ENCODE peak calls at places on chromosomes 3 and 15, in six cellular contexts. A, K, M, N, O and S are unnamed samples.

GRCh38 chr15:72153269-72153668 is 35.1 kb downstream of the SENP8 start:
- DNase-seq in A (peak; percentile 13), K (no peak), M (no peak), N (peak; percentile 37), O (no peak), S (no peak)

GRCh38 chr15:101194246-101195138 is 57.4 kb downstream of the CHSY1 start:
- DNase-seq in A (no peak), K (no peak), M (no peak), N (no peak), O (no peak), S (no peak)

GRCh38 chr3:159130108-159130507 is 328.3 kb downstream of the MFSD1 start:
- DNase-seq in A (peak; percentile 1), K (no peak), M (peak; percentile 5), N (no peak), O (peak; percentile 1), S (peak; percentile 44)

GRCh38 chr15:73677146-73677607 is 7.0 kb upstream of the CD276 start:
- DNase-seq in A (peak; percentile 70), K (peak; percentile 56), M (no peak), N (peak; percentile 75), O (peak; percentile 89), S (peak; percentile 77)

GRCh38 chr3:12396475-12396874 is 87.8 kb upstream of the TSEN2 start:
- DNase-seq in A (no peak), K (no peak), M (no peak), N (no peak), O (no peak), S (no peak)

GRCh38 chr15:62241135-62241770 is 76.2 kb upstream of the C2CD4B start:
- DNase-seq in A (no peak), K (peak; percentile 5), M (peak; percentile 31), N (peak; percentile 16), O (peak; percentile 75), S (peak; percentile 85)

GRCh38 chr3:184360070-184360833 is 1.2 kb downstream of the CLCN2 start:
- DNase-seq in A (no peak), K (no peak), M (no peak), N (no peak), O (no peak), S (peak; percentile 20)

GRCh38 chr3:170634663-170635096 is 48.8 kb upstream of the SLC7A14 start:
- DNase-seq in A (no peak), K (no peak), M (no peak), N (no peak), O (no peak), S (no peak)

GRCh38 chr15:67809441-67809840 is 15.9 kb upstream of the SKOR1 start:
- DNase-seq in A (no peak), K (no peak), M (no peak), N (no peak), O (no peak), S (peak; percentile 18)

GRCh38 chr3:71226565-71227281 is 356.8 kb downstream of the FOXP1 start:
- DNase-seq in A (peak; percentile 82), K (no peak), M (no peak), N (no peak), O (no peak), S (no peak)

GRCh38 chr3:112389961-112390360 is 57.0 kb downstream of the CD200 start:
- DNase-seq in A (peak; percentile 12), K (no peak), M (no peak), N (no peak), O (no peak), S (no peak)

GRCh38 chr15:67831363-67831762 is 6.1 kb downstream of the SKOR1 start:
- DNase-seq in A (no peak), K (no peak), M (no peak), N (no peak), O (no peak), S (no peak)

GRCh38 chr3:150372320-150373118 is 35.6 kb upstream of the TSC22D2 start:
- DNase-seq in A (peak; percentile 50), K (no peak), M (no peak), N (peak; percentile 57), O (peak; percentile 37), S (no peak)

GRCh38 chr3:11154036-11154952 is at the start of gene HRH1:
- DNase-seq in A (no peak), K (peak; percentile 24), M (no peak), N (no peak), O (no peak), S (no peak)

GRCh38 chr3:154421067-154421466 is 8.9 kb downstream of the GPR149 start:
- DNase-seq in A (no peak), K (peak; percentile 33), M (no peak), N (peak; percentile 22), O (peak; percentile 45), S (peak; percentile 23)

GRCh38 chr3:4977001-4977888 is 2.0 kb upstream of the BHLHE40 start:
- DNase-seq in A (peak; percentile 84), K (no peak), M (no peak), N (peak; percentile 97), O (peak; percentile 78), S (peak; percentile 77)
- H2BK5ac ChIP-seq in A (peak overlapping the region; percentile 93), K (no peak overlapping the region), M (no peak overlapping the region), N (peak overlapping the region; percentile 97), O (peak overlapping the region; percentile 98), S (no peak overlapping the region)

GRCh38 chr3:64270861-64271260 is 45.6 kb upstream of the PRICKLE2 start:
- DNase-seq in A (no peak), K (no peak), M (no peak), N (no peak), O (no peak), S (no peak)
- H3K14ac ChIP-seq in A (no peak overlapping the region), K (no peak overlapping the region), M (no peak overlapping the region), N (no peak overlapping the region), O (no peak overlapping the region), S (no peak overlapping the region)

GRCh38 chr3:134610455-134611385 is 40.1 kb downstream of the KY start:
- DNase-seq in A (no peak), K (no peak), M (no peak), N (no peak), O (no peak), S (no peak)
- H3K27ac ChIP-seq in A (no peak overlapping the region), K (no peak overlapping the region), M (no peak overlapping the region), N (no peak overlapping the region), O (no peak overlapping the region), S (no peak overlapping the region)

DNA sequence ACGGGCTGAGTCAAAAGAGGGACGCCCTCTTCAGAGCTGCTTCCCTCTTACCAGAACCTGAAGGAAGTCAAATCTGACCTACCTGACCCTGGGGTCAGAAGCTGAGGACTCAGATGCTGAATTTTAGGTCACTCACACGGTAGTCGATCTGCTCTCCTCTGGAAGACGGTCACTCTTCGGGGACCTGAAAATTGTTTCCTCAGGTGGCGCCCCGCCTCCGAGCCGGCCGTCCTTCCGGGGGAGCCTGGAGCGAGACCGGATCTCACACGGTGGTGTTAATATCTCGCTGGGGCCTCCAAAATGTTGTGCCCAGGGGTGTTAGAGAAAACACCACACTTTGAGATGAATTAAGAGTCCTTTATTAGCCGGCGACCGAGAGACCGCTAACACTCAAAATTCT is 737.2 kb downstream of the SI start:
- DNase-seq in A (no peak), K (no peak), M (no peak), N (no peak), O (no peak), S (no peak)
- H2BK5ac ChIP-seq in A (no peak overlapping the region), K (no peak overlapping the region), M (no peak overlapping the region), N (no peak overlapping the region), O (no peak overlapping the region), S (no peak overlapping the region)

GRCh38 chr3:141250828-141251227 is 19.2 kb downstream of the PXYLP1 start:
- DNase-seq in A (peak; percentile 62), K (no peak), M (no peak), N (no peak), O (no peak), S (no peak)

GRCh38 chr3:141250342-141250741 is 18.7 kb downstream of the PXYLP1 start:
- DNase-seq in A (no peak), K (no peak), M (no peak), N (no peak), O (no peak), S (no peak)

GRCh38 chr3:141248064-141248463 is 16.4 kb downstream of the PXYLP1 start:
- DNase-seq in A (no peak), K (no peak), M (no peak), N (no peak), O (no peak), S (no peak)

GRCh38 chr3:141246958-141247301 is 15.3 kb downstream of the PXYLP1 start:
- DNase-seq in A (no peak), K (no peak), M (no peak), N (no peak), O (no peak), S (no peak)

GRCh38 chr3:141249041-141249440 is 17.4 kb downstream of the PXYLP1 start:
- DNase-seq in A (no peak), K (no peak), M (no peak), N (no peak), O (no peak), S (no peak)
- H3K14ac ChIP-seq in A (no peak overlapping the region), K (no peak overlapping the region), M (no peak overlapping the region), N (no peak overlapping the region), O (no peak overlapping the region), S (no peak overlapping the region)

GRCh38 chr3:125140817-125141595 is 71.5 kb downstream of the SLC12A8 start:
- DNase-seq in A (no peak), K (no peak), M (no peak), N (no peak), O (no peak), S (no peak)
- H3K27ac ChIP-seq in A (no peak overlapping the region), K (no peak overlapping the region), M (no peak overlapping the region), N (no peak overlapping the region), O (peak overlapping the region; percentile 13), S (no peak overlapping the region)

DNA sequence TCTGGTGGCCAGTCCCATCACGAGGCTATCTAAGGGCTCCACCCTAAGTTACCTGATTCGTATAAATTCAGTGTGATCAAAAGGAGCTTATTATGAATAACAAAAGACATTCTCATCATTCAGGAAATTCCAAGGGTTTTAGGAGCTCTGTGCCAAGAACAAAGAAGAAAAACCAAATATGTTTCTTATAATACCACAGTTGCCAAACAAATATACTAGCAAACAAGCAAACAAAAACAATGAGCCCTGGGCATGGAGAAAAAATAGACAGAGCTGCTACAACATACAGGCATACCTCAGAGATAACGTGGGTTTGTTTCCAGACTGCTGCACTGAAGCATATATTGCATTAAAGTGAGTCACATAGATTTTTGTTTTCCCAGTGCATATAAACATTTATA is 20.2 kb upstream of the CFAP161 start:
- DNase-seq in A (peak; percentile 87), K (no peak), M (no peak), N (no peak), O (no peak), S (no peak)
- H2BK5ac ChIP-seq in A (peak overlapping the region; percentile 63), K (no peak overlapping the region), M (no peak overlapping the region), N (no peak overlapping the region), O (no peak overlapping the region), S (no peak overlapping the region)

DNA sequence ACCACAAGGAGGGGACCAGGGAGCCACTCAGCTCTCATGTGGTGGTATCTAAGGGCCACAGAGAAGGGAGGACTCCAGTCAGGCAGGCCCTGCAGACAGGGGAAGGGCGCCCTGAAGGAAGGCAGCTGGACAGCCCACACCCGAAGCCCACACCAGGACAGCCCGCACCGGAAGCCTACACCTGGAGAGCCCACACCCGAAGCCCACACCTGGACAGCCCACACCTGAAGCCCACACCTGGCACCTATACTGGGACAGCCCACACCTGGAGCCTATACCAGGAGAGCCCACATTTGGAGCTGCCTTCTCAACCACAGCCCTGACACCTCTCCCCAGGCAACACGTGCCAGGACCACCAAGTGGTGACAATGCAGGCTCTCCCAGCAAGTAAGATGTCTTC is 11.7 kb downstream of the TPRA1 start:
- DNase-seq in A (no peak), K (no peak), M (no peak), N (no peak), O (no peak), S (no peak)
- H3K14ac ChIP-seq in A (no peak overlapping the region), K (no peak overlapping the region), M (no peak overlapping the region), N (no peak overlapping the region), O (no peak overlapping the region), S (no peak overlapping the region)